ENCODE peak calls at places on chromosomes 12 and 14, in four cellular contexts. One of them, this sample, is unnamed.

GRCh38 chr12:132427177-132427725 is 62.7 kb upstream of the FBRSL1 start:
- DNase-seq in fibroblast of pulmonary artery: no peak
- DNase-seq in foreskin fibroblast: no peak
- DNase-seq in GM12865: no peak
- DNase-seq in this sample: no peak

GRCh38 chr12:75848961-75849360 is 182.6 kb downstream of the PHLDA1 start:
- DNase-seq in fibroblast of pulmonary artery: no peak
- DNase-seq in foreskin fibroblast: no peak
- DNase-seq in GM12865: no peak
- DNase-seq in this sample: no peak

GRCh38 chr14:35032562-35032961 is 13.5 kb upstream of the FAM177A1 start:
- DNase-seq in fibroblast of pulmonary artery: no peak
- DNase-seq in foreskin fibroblast: no peak
- DNase-seq in GM12865: no peak
- DNase-seq in this sample: no peak

GRCh38 chr14:47208434-47208833 is 467.0 kb downstream of the MDGA2 start:
- DNase-seq in fibroblast of pulmonary artery: no peak
- DNase-seq in foreskin fibroblast: no peak
- DNase-seq in GM12865: no peak
- DNase-seq in this sample: no peak

GRCh38 chr12:131681257-131681620 is 29.7 kb upstream of the SFSWAP start:
- DNase-seq in fibroblast of pulmonary artery: no peak
- DNase-seq in foreskin fibroblast: no peak
- DNase-seq in GM12865: no peak
- DNase-seq in this sample: no peak

GRCh38 chr12:123242083-123242904 is 9.1 kb downstream of the MTRFR start:
- DNase-seq in fibroblast of pulmonary artery: no peak
- DNase-seq in foreskin fibroblast: no peak
- DNase-seq in GM12865: no peak
- DNase-seq in this sample: no peak

GRCh38 chr12:31715283-31715825 is 13.5 kb downstream of the AMN1 start:
- DNase-seq in fibroblast of pulmonary artery: peak; percentile 83
- DNase-seq in foreskin fibroblast: no peak
- DNase-seq in GM12865: peak; percentile 81
- DNase-seq in this sample: peak; percentile 53

GRCh38 chr14:39025810-39026627 is 77.0 kb downstream of the SEC23A start:
- DNase-seq in fibroblast of pulmonary artery: peak; percentile 44
- DNase-seq in foreskin fibroblast: no peak
- DNase-seq in GM12865: no peak
- DNase-seq in this sample: no peak

GRCh38 chr12:28086521-28086920 is 103.7 kb upstream of the CCDC91 start:
- DNase-seq in fibroblast of pulmonary artery: no peak
- DNase-seq in foreskin fibroblast: no peak
- DNase-seq in GM12865: peak; percentile 56
- DNase-seq in this sample: no peak

GRCh38 chr12:123991402-123991951 is 18.5 kb downstream of the ZNF664 start:
- DNase-seq in fibroblast of pulmonary artery: no peak
- DNase-seq in foreskin fibroblast: no peak
- DNase-seq in GM12865: no peak
- DNase-seq in this sample: no peak

GRCh38 chr14:100323121-100323941 is at the start of gene SLC25A47:
- DNase-seq in fibroblast of pulmonary artery: no peak
- DNase-seq in foreskin fibroblast: no peak
- DNase-seq in GM12865: no peak
- DNase-seq in this sample: no peak

GRCh38 chr12:128467882-128468281 is 200.9 kb downstream of the TMEM132C start:
- DNase-seq in fibroblast of pulmonary artery: no peak
- DNase-seq in foreskin fibroblast: no peak
- DNase-seq in GM12865: no peak
- DNase-seq in this sample: no peak

GRCh38 chr14:38042356-38042755 is 165.3 kb upstream of the SSTR1 start:
- DNase-seq in fibroblast of pulmonary artery: peak; percentile 46
- DNase-seq in foreskin fibroblast: peak; percentile 77
- DNase-seq in GM12865: no peak
- DNase-seq in this sample: no peak

GRCh38 chr12:40828593-40828990 is 136.4 kb downstream of the CNTN1 start:
- DNase-seq in fibroblast of pulmonary artery: no peak
- DNase-seq in foreskin fibroblast: no peak
- DNase-seq in GM12865: no peak
- DNase-seq in this sample: no peak

GRCh38 chr12:115722181-115722580 is 555.3 kb downstream of the MED13L start:
- DNase-seq in fibroblast of pulmonary artery: no peak
- DNase-seq in foreskin fibroblast: no peak
- DNase-seq in GM12865: no peak
- DNase-seq in this sample: no peak

GRCh38 chr14:75022655-75023054 is 19.9 kb downstream of the EIF2B2 start:
- DNase-seq in fibroblast of pulmonary artery: peak; percentile 20
- DNase-seq in foreskin fibroblast: peak; percentile 36
- DNase-seq in GM12865: peak; percentile 11
- DNase-seq in this sample: no peak

GRCh38 chr12:123479442-123480180 is 21.7 kb downstream of the SNRNP35 start:
- DNase-seq in fibroblast of pulmonary artery: no peak
- DNase-seq in foreskin fibroblast: no peak
- DNase-seq in GM12865: no peak
- DNase-seq in this sample: no peak

GRCh38 chr12:78490841-78491240 is 373.7 kb upstream of the SYT1 start:
- DNase-seq in fibroblast of pulmonary artery: no peak
- DNase-seq in foreskin fibroblast: no peak
- DNase-seq in GM12865: no peak
- DNase-seq in this sample: no peak

GRCh38 chr14:82009076-82009475 is 475.4 kb upstream of the SEL1L start:
- DNase-seq in fibroblast of pulmonary artery: no peak
- DNase-seq in foreskin fibroblast: no peak
- DNase-seq in GM12865: no peak
- DNase-seq in this sample: no peak

GRCh38 chr14:65354715-65355114 is 57.8 kb upstream of the FUT8 start:
- DNase-seq in fibroblast of pulmonary artery: no peak
- DNase-seq in foreskin fibroblast: no peak
- DNase-seq in GM12865: no peak
- DNase-seq in this sample: no peak

GRCh38 chr12:14418526-14418925 is 53.0 kb downstream of the ATF7IP start:
- DNase-seq in fibroblast of pulmonary artery: peak; percentile 55
- DNase-seq in foreskin fibroblast: peak; percentile 59
- DNase-seq in GM12865: no peak
- DNase-seq in this sample: no peak

GRCh38 chr12:26275313-26276257 is 80.2 kb downstream of the SSPN start:
- DNase-seq in fibroblast of pulmonary artery: peak; percentile 14
- DNase-seq in foreskin fibroblast: peak; percentile 52
- DNase-seq in GM12865: no peak
- DNase-seq in this sample: no peak

GRCh38 chr12:59067068-59067467 is 146.8 kb upstream of the LRIG3 start:
- DNase-seq in fibroblast of pulmonary artery: peak; percentile 68
- DNase-seq in foreskin fibroblast: peak; percentile 67
- DNase-seq in GM12865: peak; percentile 63
- DNase-seq in this sample: no peak

GRCh38 chr12:117069126-117069788 is 30.0 kb downstream of the TESC start:
- DNase-seq in fibroblast of pulmonary artery: no peak
- DNase-seq in foreskin fibroblast: no peak
- DNase-seq in GM12865: no peak
- DNase-seq in this sample: no peak

GRCh38 chr12:66182956-66183355 is 6.1 kb upstream of the IRAK3 start:
- DNase-seq in fibroblast of pulmonary artery: peak; percentile 44
- DNase-seq in foreskin fibroblast: no peak
- DNase-seq in GM12865: no peak
- DNase-seq in this sample: no peak

GRCh38 chr12:55716582-55717396 is 943 bp downstream of the BLOC1S1 start:
- DNase-seq in fibroblast of pulmonary artery: no peak
- DNase-seq in foreskin fibroblast: peak; percentile 74
- DNase-seq in GM12865: no peak
- DNase-seq in this sample: no peak

GRCh38 chr14:52369305-52369781 is 55.2 kb downstream of the PTGER2 start:
- DNase-seq in fibroblast of pulmonary artery: peak; percentile 66
- DNase-seq in foreskin fibroblast: peak; percentile 75
- DNase-seq in GM12865: no peak
- DNase-seq in this sample: no peak

GRCh38 chr12:94873368-94874085 is 130.0 kb downstream of the NDUFA12 start:
- DNase-seq in fibroblast of pulmonary artery: no peak
- DNase-seq in foreskin fibroblast: peak; percentile 27
- DNase-seq in GM12865: peak; percentile 89
- DNase-seq in this sample: peak; percentile 95

GRCh38 chr14:22871962-22872832 is 657 bp downstream of the LRP10 start:
- DNase-seq in fibroblast of pulmonary artery: peak; percentile 84
- DNase-seq in foreskin fibroblast: peak; percentile 90
- DNase-seq in GM12865: peak; percentile 82
- DNase-seq in this sample: peak; percentile 85
- TF ChIP-seq CTCF in fibroblast of pulmonary artery: peak; percentile 98
- TF ChIP-seq CTCF in foreskin fibroblast: peak; percentile 94
- TF ChIP-seq CTCF in GM12865: peak; percentile 95
- TF ChIP-seq CTCF in this sample: peak; percentile 93

GRCh38 chr14:33188880-33189279 is 250.2 kb downstream of the NPAS3 start:
- DNase-seq in fibroblast of pulmonary artery: no peak
- DNase-seq in foreskin fibroblast: no peak
- DNase-seq in GM12865: no peak
- DNase-seq in this sample: no peak

GRCh38 chr14:33186656-33187055 is 248.0 kb downstream of the NPAS3 start:
- DNase-seq in fibroblast of pulmonary artery: no peak
- DNase-seq in foreskin fibroblast: no peak
- DNase-seq in GM12865: no peak
- DNase-seq in this sample: no peak

GRCh38 chr14:33184587-33184986 is 245.9 kb downstream of the NPAS3 start:
- DNase-seq in fibroblast of pulmonary artery: peak; percentile 41
- DNase-seq in foreskin fibroblast: peak; percentile 1
- DNase-seq in GM12865: no peak
- DNase-seq in this sample: no peak
- TF ChIP-seq CTCF in fibroblast of pulmonary artery: peak; percentile 24
- TF ChIP-seq CTCF in foreskin fibroblast: no peak
- TF ChIP-seq CTCF in GM12865: no peak
- TF ChIP-seq CTCF in this sample: no peak

GRCh38 chr12:82651489-82651888 is 35.2 kb upstream of the TMTC2 start:
- DNase-seq in fibroblast of pulmonary artery: no peak
- DNase-seq in foreskin fibroblast: no peak
- DNase-seq in GM12865: no peak
- DNase-seq in this sample: no peak

GRCh38 chr12:82648510-82648909 is 38.2 kb upstream of the TMTC2 start:
- DNase-seq in fibroblast of pulmonary artery: no peak
- DNase-seq in foreskin fibroblast: no peak
- DNase-seq in GM12865: no peak
- DNase-seq in this sample: no peak

GRCh38 chr12:82650627-82651337 is 35.9 kb upstream of the TMTC2 start:
- DNase-seq in fibroblast of pulmonary artery: peak; percentile 39
- DNase-seq in foreskin fibroblast: peak; percentile 61
- DNase-seq in GM12865: peak; percentile 76
- DNase-seq in this sample: peak; percentile 45

GRCh38 chr12:82645414-82645813 is 41.3 kb upstream of the TMTC2 start:
- DNase-seq in fibroblast of pulmonary artery: no peak
- DNase-seq in foreskin fibroblast: no peak
- DNase-seq in GM12865: no peak
- DNase-seq in this sample: no peak

GRCh38 chr12:82647853-82648252 is 38.9 kb upstream of the TMTC2 start:
- DNase-seq in fibroblast of pulmonary artery: no peak
- DNase-seq in foreskin fibroblast: no peak
- DNase-seq in GM12865: no peak
- DNase-seq in this sample: no peak
- TF ChIP-seq CTCF in fibroblast of pulmonary artery: no peak
- TF ChIP-seq CTCF in foreskin fibroblast: no peak
- TF ChIP-seq CTCF in GM12865: no peak
- TF ChIP-seq CTCF in this sample: no peak

DNA sequence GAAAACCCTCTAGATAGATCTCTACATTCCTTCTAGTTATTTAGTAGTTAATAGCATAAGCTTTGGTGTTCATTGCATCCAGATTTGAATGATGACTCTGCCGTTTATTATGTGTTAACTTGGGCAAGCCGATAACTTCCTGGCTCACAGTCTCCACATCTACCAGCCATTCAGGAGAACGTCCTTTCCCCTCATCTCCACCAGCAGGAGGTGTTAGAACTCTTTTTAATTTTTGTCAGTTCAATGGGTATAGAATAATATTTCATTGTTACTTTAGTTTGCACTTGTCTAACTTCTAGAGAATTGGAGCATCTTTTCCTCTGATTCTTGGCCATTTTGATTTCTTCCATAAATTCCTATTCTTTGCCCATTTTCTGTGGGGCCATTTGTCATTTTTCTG is 30.0 kb upstream of the WSCD2 start:
- DNase-seq in fibroblast of pulmonary artery: no peak
- DNase-seq in foreskin fibroblast: no peak
- DNase-seq in GM12865: peak; percentile 19
- DNase-seq in this sample: no peak
- TF ChIP-seq CTCF in fibroblast of pulmonary artery: no peak
- TF ChIP-seq CTCF in foreskin fibroblast: no peak
- TF ChIP-seq CTCF in GM12865: peak; percentile 36
- TF ChIP-seq CTCF in this sample: no peak

GRCh38 chr14:78697341-78697740 is 527.2 kb downstream of the NRXN3 start:
- DNase-seq in fibroblast of pulmonary artery: peak; percentile 22
- DNase-seq in foreskin fibroblast: peak; percentile 53
- DNase-seq in GM12865: peak; percentile 33
- DNase-seq in this sample: peak; percentile 10
- TF ChIP-seq CTCF in fibroblast of pulmonary artery: peak; percentile 38
- TF ChIP-seq CTCF in foreskin fibroblast: peak; percentile 69
- TF ChIP-seq CTCF in GM12865: peak; percentile 56
- TF ChIP-seq CTCF in this sample: no peak

GRCh38 chr14:89651805-89652204 is 234.8 kb upstream of the FOXN3 start:
- DNase-seq in fibroblast of pulmonary artery: no peak
- DNase-seq in foreskin fibroblast: no peak
- DNase-seq in GM12865: no peak
- DNase-seq in this sample: no peak
- TF ChIP-seq CTCF in fibroblast of pulmonary artery: no peak
- TF ChIP-seq CTCF in foreskin fibroblast: no peak
- TF ChIP-seq CTCF in GM12865: no peak
- TF ChIP-seq CTCF in this sample: no peak

GRCh38 chr14:105774001-105774400 is 247.6 kb downstream of the TMEM121 start:
- DNase-seq in fibroblast of pulmonary artery: no peak
- DNase-seq in foreskin fibroblast: no peak
- DNase-seq in GM12865: no peak
- DNase-seq in this sample: no peak
- TF ChIP-seq CTCF in fibroblast of pulmonary artery: no peak
- TF ChIP-seq CTCF in foreskin fibroblast: no peak
- TF ChIP-seq CTCF in GM12865: no peak
- TF ChIP-seq CTCF in this sample: no peak

GRCh38 chr14:94548999-94549985 is 11.9 kb upstream of the SERPINA4 start:
- DNase-seq in fibroblast of pulmonary artery: peak; percentile 70
- DNase-seq in foreskin fibroblast: peak; percentile 68
- DNase-seq in GM12865: peak; percentile 69
- DNase-seq in this sample: peak; percentile 60
- TF ChIP-seq CTCF in fibroblast of pulmonary artery: peak; percentile 77
- TF ChIP-seq CTCF in foreskin fibroblast: peak; percentile 72
- TF ChIP-seq CTCF in GM12865: peak; percentile 81
- TF ChIP-seq CTCF in this sample: peak; percentile 84